ENCODE peak calls at places on chromosome 3, in four cellular contexts. A, U, E and P are unnamed samples.

GRCh38 chr3:88009066-88009465 is 49.7 kb downstream of the CGGBP1 start:
- DNase-seq in E (no peak), A (no peak), U (no peak), P (no peak)

GRCh38 chr3:4730734-4731133 is 237.6 kb downstream of the ITPR1 start:
- DNase-seq in U (no peak), A (no peak), E (no peak), P (no peak)

GRCh38 chr3:13711911-13712650 is 163.2 kb downstream of the FBLN2 start:
- DNase-seq in U (no peak), E (no peak), A (no peak), P (no peak)

GRCh38 chr3:123314409-123315270 is 112.9 kb downstream of the SEC22A start:
- DNase-seq in U (no peak), E (no peak), A (no peak), P (no peak)

GRCh38 chr3:57227204-57227929 is at the start of gene APPL1:
- DNase-seq in A (peak; percentile 84), E (peak; percentile 97), U (peak; percentile 39), P (peak; percentile 75)

GRCh38 chr3:12179441-12179840 is 20.7 kb upstream of the TIMP4 start:
- DNase-seq in A (no peak), E (no peak), U (no peak), P (no peak)

GRCh38 chr3:30012941-30013543 is 593.4 kb upstream of the TGFBR2 start:
- DNase-seq in E (peak; percentile 31), A (peak; percentile 63), U (peak; percentile 30), P (peak; percentile 64)

GRCh38 chr3:63588897-63589296 is 63.6 kb upstream of the SNTN start:
- DNase-seq in E (peak; percentile 3), U (no peak), A (no peak), P (no peak)

GRCh38 chr3:22326305-22326704 is 575.3 kb upstream of the ZNF385D start:
- DNase-seq in A (no peak), U (no peak), E (no peak), P (no peak)

GRCh38 chr3:87082806-87083440 is 92.0 kb upstream of the VGLL3 start:
- DNase-seq in U (peak; percentile 46), A (peak; percentile 34), E (peak; percentile 16), P (peak; percentile 52)

GRCh38 chr3:184178522-184179138 is 4.0 kb downstream of the AP2M1 start:
- DNase-seq in E (no peak), U (no peak), A (no peak), P (no peak)

GRCh38 chr3:141093397-141093796 is 42.2 kb downstream of the SPSB4 start:
- DNase-seq in U (no peak), E (no peak), A (no peak), P (no peak)

GRCh38 chr3:11509175-11510000 is 134.3 kb downstream of the VGLL4 start:
- DNase-seq in A (peak; percentile 31), E (peak; percentile 82), U (no peak), P (no peak)

GRCh38 chr3:163622384-163622783 is 1455.9 kb downstream of the SI start:
- DNase-seq in U (no peak), A (peak; percentile 43), E (peak; percentile 6), P (peak; percentile 0)

GRCh38 chr3:45968706-45969105 is 25.4 kb downstream of the CXCR6 start:
- DNase-seq in U (no peak), A (no peak), E (no peak), P (no peak)

GRCh38 chr3:113812854-113813253 is 25.7 kb upstream of the GRAMD1C start:
- DNase-seq in U (no peak), A (no peak), E (no peak), P (no peak)

GRCh38 chr3:9214599-9214998 is 34.8 kb downstream of the SRGAP3 start:
- DNase-seq in A (no peak), U (no peak), E (no peak), P (no peak)
- TF ChIP-seq TCF7L2 in A (no peak), U (no peak), E (no peak), P (no peak)

GRCh38 chr3:49556500-49557275 is 2.4 kb downstream of the BSN start:
- DNase-seq in E (peak; percentile 43), U (no peak), A (no peak), P (no peak)

GRCh38 chr3:49553690-49554634 is at the start of gene BSN:
- DNase-seq in A (peak; percentile 80), E (peak; percentile 98), U (peak; percentile 10), P (peak; percentile 57)

GRCh38 chr3:49552087-49552486 is 2.2 kb upstream of the BSN start:
- DNase-seq in A (no peak), E (no peak), U (no peak), P (no peak)

GRCh38 chr3:49554639-49555265 is 475 bp downstream of the BSN start:
- DNase-seq in U (no peak), A (no peak), E (peak; percentile 68), P (no peak)

DNA sequence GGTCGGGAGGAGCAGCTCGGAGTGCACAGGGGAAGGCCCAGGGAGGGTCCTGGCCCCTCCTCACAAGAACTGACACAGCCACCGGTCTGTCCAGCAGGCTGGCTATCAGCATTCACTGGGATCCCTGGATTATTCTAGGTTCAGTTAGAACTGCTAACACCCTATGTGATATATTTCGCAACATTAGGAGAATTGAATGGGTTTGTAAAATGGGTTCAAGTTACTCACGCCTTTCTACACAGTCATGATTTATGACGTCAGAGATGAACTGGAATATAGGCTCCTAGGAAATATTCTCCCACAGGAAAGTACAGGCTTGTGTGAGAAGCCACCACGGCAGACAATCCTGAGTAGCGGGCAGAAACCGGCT is 972 bp upstream of the BSN start:
- DNase-seq in A (no peak), E (no peak), U (no peak), P (no peak)
- TF ChIP-seq TCF7L2 in A (no peak), E (no peak), U (no peak), P (no peak)

GRCh38 chr3:58952128-58952917 is 97.5 kb downstream of the CFAP20DC start:
- DNase-seq in A (no peak), U (no peak), E (no peak), P (no peak)
- TF ChIP-seq TCF7L2 in A (no peak), U (no peak), E (no peak), P (no peak)

DNA sequence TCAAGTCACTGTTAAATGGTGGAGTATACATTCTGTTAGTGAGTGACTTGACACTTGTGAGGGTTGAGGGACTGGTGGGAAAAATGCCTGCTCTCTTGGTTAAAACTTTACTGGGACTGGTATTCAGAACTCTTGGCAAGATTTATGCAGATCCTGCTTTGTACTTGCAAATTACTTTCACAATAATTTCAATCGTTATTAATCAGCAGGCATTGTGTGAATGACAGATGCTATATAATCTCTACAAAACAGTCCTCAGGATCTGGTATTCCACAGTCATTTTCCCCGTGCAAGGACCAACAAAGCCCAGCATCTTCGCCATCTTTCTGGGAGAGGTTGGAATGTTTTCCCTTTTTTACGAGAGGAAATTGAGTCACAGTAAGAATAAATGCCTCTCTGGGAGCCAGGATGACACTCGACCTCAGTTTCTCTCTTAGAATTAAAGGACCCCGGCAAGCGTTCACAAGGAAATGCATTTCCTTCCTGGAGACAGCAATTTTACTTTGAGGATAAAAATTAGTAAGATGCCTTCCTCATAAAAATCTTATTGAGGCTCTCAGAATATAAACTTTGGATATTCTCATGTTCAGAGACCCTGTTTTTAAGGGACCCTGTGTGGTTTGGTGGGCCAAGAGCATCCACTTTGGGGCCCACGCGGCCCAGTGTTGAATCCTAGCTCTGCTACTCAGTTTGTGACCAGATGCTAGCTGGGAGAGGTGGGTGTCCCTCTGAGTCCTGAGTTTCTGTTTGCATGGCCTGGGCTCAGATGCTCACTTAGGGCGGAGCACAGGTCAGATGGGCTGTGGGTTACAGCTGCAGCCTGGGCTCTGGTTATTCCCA is 45.3 kb upstream of the PLCL2 start:
- DNase-seq in E (no peak), A (no peak), U (no peak), P (no peak)
- TF ChIP-seq TCF7L2 in E (no peak), A (no peak), U (no peak), P (no peak)

GRCh38 chr3:195013962-195014361 is 257.0 kb downstream of the XXYLT1 start:
- DNase-seq in A (no peak), U (no peak), E (no peak), P (no peak)
- TF ChIP-seq TCF7L2 in A (no peak), U (no peak), E (no peak), P (no peak)

GRCh38 chr3:108548304-108548703 is 37.9 kb upstream of the MYH15 start:
- DNase-seq in U (no peak), E (no peak), A (no peak), P (no peak)

GRCh38 chr3:108546692-108547091 is 36.3 kb upstream of the MYH15 start:
- DNase-seq in E (no peak), A (no peak), U (no peak), P (no peak)

GRCh38 chr3:108548886-108549285 is 38.5 kb upstream of the MYH15 start:
- DNase-seq in E (no peak), A (no peak), U (no peak), P (no peak)

DNA sequence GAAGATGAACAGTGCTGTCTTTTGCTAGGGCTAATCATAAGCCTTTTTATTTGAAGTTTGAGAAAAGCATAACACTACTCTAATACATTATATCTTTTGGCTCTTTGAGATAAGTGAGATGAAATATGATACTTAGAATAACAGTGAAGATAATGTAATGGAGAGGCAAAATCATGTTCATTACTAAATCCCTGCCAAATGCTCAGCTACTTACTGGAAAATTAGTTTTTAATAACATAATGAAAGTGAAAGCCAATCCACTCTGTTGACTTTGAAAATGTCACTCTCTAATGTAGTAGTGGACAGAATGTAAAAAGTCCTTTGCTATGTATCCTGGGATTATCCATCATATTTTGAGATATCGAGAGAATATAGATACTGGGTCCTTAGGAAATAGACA is 35.9 kb upstream of the MYH15 start:
- DNase-seq in E (no peak), U (no peak), A (no peak), P (no peak)
- TF ChIP-seq TCF7L2 in E (no peak), U (no peak), A (no peak), P (no peak)